ENCODE peak calls at places on chromosomes 2 and 18, in four cellular contexts. Z is OCI-LY7, U is neural progenitor cell, N is PC-9. E is an unnamed sample.

GRCh38 chr2:1518891-1519530 is 105.7 kb downstream of the TPO start:
- DNase-seq in Z (no peak), U (no peak), N (no peak), E (no peak)

GRCh38 chr2:235638541-235639192 is 144.8 kb downstream of the AGAP1 start:
- DNase-seq in Z (no peak), U (peak; percentile 28), N (no peak), E (peak; percentile 51)

GRCh38 chr2:231929961-231930600 is 3.9 kb upstream of the NPPC start:
- DNase-seq in Z (peak; percentile 41), U (peak; percentile 60), N (no peak), E (peak; percentile 86)

GRCh38 chr2:45652090-45653050 is 895 bp downstream of the PRKCE start:
- DNase-seq in Z (peak; percentile 36), U (peak; percentile 42), N (peak; percentile 50), E (peak; percentile 86)

GRCh38 chr18:71899707-71900483 is 644.2 kb downstream of the CBLN2 start:
- DNase-seq in Z (no peak), U (no peak), N (no peak), E (no peak)

GRCh38 chr2:18545384-18545783 is 15.1 kb downstream of the RDH14 start:
- DNase-seq in Z (no peak), U (no peak), N (no peak), E (no peak)

GRCh38 chr2:171160119-171160629 is 519 bp downstream of the TLK1 start:
- DNase-seq in Z (peak; percentile 75), U (peak; percentile 82), N (no peak), E (peak; percentile 74)

GRCh38 chr2:129860088-129860487 is 119.4 kb upstream of the RAB6C start:
- DNase-seq in Z (no peak), U (no peak), N (no peak), E (no peak)

GRCh38 chr2:223465793-223466192 is 136.4 kb downstream of the SCG2 start:
- DNase-seq in Z (no peak), U (no peak), N (peak; percentile 93), E (no peak)

GRCh38 chr2:156457523-156458228 is 21.5 kb downstream of the GPD2 start:
- DNase-seq in Z (no peak), U (peak; percentile 6), N (no peak), E (no peak)

GRCh38 chr2:207473866-207474251 is 55.9 kb upstream of the CREB1 start:
- DNase-seq in Z (no peak), U (no peak), N (no peak), E (no peak)

GRCh38 chr2:239807568-239807967 is 217.6 kb downstream of the NDUFA10 start:
- DNase-seq in Z (no peak), U (no peak), N (no peak), E (no peak)

DNA sequence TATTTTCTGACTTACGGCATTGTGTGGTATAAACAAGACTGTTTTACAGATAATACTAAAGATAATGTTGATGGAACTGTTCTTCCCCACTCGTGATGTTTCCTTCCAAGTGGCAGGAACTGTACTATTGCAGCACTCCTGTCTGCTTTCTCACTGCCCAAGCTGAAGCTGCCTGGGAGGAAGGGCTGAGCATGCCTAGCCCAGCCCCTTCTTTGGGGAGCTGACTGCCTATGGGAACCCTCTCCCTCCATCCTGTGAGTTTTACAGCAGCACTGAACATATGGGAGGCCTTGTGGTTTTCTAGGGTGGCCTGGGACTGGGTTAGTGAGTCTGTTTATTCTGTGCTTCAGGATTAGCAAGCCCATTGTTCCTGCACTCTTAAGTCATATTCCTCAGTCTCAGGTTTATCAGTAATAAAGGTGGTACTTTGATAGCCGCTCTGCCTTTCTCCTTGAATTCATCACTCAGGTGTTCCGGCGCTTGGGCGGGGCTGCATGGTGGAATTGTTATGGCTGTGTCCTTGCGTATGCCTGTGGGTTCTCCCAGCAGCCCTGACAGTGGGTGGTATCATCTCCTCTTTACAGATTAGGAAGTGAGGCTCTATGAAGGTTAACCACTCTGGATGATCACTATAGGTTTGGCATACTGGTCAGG is 379.7 kb downstream of the PTPRM start:
- DNase-seq in Z (no peak), U (peak; percentile 23), N (peak; percentile 65), E (no peak)
- H3K4me3 ChIP-seq in Z (no peak overlapping the region), U (no peak overlapping the region), N (peak overlapping the region; percentile 54), E (no peak overlapping the region)

DNA sequence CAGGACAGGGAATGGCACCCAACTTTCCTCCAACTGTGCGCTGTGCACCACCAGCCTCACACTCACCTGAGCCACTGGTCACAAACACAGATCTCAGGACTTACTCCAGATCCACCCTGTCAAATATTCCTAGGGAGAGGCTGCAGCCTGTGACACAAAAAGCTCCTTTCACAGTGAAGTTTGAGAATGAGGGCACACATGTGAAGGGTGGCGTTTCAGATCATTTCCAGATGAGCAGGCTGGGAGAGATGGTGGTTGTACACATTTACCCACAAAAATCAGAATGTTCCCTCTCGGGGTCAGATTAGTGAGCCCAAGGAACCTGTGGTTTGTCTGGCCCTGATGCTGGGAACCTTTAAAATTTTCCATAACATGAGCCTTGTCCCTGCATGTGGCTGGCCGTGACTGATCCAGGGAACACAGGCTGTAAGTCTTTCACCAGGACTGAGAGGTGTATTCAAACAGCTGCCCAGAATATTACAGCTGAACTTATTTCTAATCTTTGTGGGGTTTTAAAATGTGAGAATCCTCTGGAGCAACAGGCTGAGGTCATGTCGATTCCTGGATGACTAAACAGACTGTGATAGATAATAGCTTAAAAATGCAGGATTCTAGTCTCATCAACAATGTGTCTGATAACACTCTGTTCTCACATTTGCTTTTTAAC is 35.4 kb downstream of the IL1R2 start:
- DNase-seq in Z (no peak), U (no peak), N (no peak), E (no peak)
- H2AFZ ChIP-seq in Z (no peak overlapping the region), U (no peak overlapping the region), N (no peak overlapping the region), E (no peak overlapping the region)

GRCh38 chr2:241040081-241040803 is 41.8 kb downstream of the SNED1 start:
- DNase-seq in Z (no peak), U (no peak), N (no peak), E (no peak)
- H3K4me3 ChIP-seq in Z (peak overlapping the region; percentile 41), U (no peak overlapping the region), N (no peak overlapping the region), E (peak overlapping the region; percentile 19)

GRCh38 chr2:174729797-174730529 is 34.3 kb downstream of the CHRNA1 start:
- DNase-seq in Z (no peak), U (peak; percentile 58), N (no peak), E (no peak)
- H2AFZ ChIP-seq in Z (no peak overlapping the region), U (peak overlapping the region; percentile 81), N (no peak overlapping the region), E (no peak overlapping the region)

GRCh38 chr2:38535745-38536506 is 66.8 kb downstream of the HNRNPLL start:
- DNase-seq in Z (peak; percentile 87), U (peak; percentile 93), N (peak; percentile 61), E (peak; percentile 85)

GRCh38 chr2:38534746-38535403 is 67.9 kb downstream of the HNRNPLL start:
- DNase-seq in Z (no peak), U (no peak), N (no peak), E (peak; percentile 64)

GRCh38 chr2:38533757-38534545 is 68.8 kb downstream of the HNRNPLL start:
- DNase-seq in Z (no peak), U (no peak), N (no peak), E (peak; percentile 84)

GRCh38 chr2:38533180-38533579 is 69.5 kb downstream of the HNRNPLL start:
- DNase-seq in Z (peak; percentile 93), U (no peak), N (no peak), E (peak; percentile 97)

GRCh38 chr2:38535404-38535744 is 67.4 kb downstream of the HNRNPLL start:
- DNase-seq in Z (no peak), U (no peak), N (no peak), E (no peak)
- H3K4me3 ChIP-seq in Z (no peak overlapping the region), U (no peak overlapping the region), N (no peak overlapping the region), E (no peak overlapping the region)